ENCODE peak calls at places on chromosomes 3 and 15, in nine cellular contexts. Z is fibroblast of lung; R is Ammon's horn; H is cerebellar cortex; X is activated CD4-positive, alpha-beta T cell treated with anti-CD3 and anti-CD28 coated beads, Interleukin-2, amount 50 U/mL, for 48 hours; B is left colon; N is stimulated activated CD4-positive, alpha-beta T cell treated with anti-CD3 and anti-CD28 coated beads, Interleukin-2, amount 100 ng/mL, for 48 hours; D is body of pancreas; M is right atrium auricular region. A is an unnamed sample.

GRCh38 chr3:27335571-27335970 is 33.6 kb downstream of the NEK10 start:
- DNase-seq in M (no peak), Z (no peak), R (no peak), D (no peak), N (no peak), H (no peak), B (no peak), X (no peak), A (no peak)

GRCh38 chr3:71129611-71130515 is 453.7 kb downstream of the FOXP1 start:
- DNase-seq in H (no peak), N (no peak), M (no peak), Z (peak), R (peak), X (no peak), B (no peak), D (no peak), A (no peak)

GRCh38 chr3:175338775-175339535 is 479.8 kb downstream of the NAALADL2 start:
- DNase-seq in N (no peak), M (no peak), H (no peak), B (peak), R (peak), D (no peak), Z (peak), X (no peak), A (peak)

GRCh38 chr3:112376996-112377395 is 44.0 kb downstream of the CD200 start:
- DNase-seq in M (no peak), D (no peak), B (no peak), R (no peak), X (no peak), H (no peak), N (no peak), Z (peak), A (no peak)

GRCh38 chr15:81531971-81532370 is 158.0 kb upstream of the TMC3 start:
- DNase-seq in H (no peak), D (no peak), X (no peak), Z (peak), R (no peak), B (no peak), N (no peak), M (no peak), A (no peak)

GRCh38 chr3:27903447-27903846 is 181.3 kb upstream of the EOMES start:
- DNase-seq in M (no peak), N (no peak), H (no peak), Z (no peak), B (no peak), D (no peak), X (no peak), R (no peak), A (no peak)

GRCh38 chr3:66609660-66610547 is 109.1 kb upstream of the LRIG1 start:
- DNase-seq in X (no peak), Z (peak), D (peak), N (no peak), B (no peak), R (peak), M (no peak), H (no peak), A (no peak)

GRCh38 chr3:163838769-163839168 is 1239.5 kb downstream of the SI start:
- DNase-seq in D (no peak), H (no peak), N (no peak), B (no peak), X (no peak), M (no peak), Z (no peak), R (no peak), A (no peak)

GRCh38 chr3:46895761-46896160 is 18.2 kb downstream of the PTH1R start:
- DNase-seq in N (no peak), R (no peak), H (no peak), D (no peak), B (no peak), X (no peak), Z (no peak), M (no peak), A (no peak)

GRCh38 chr15:88104357-88104756 is 152.2 kb downstream of the NTRK3 start:
- DNase-seq in R (no peak), H (no peak), B (no peak), X (no peak), N (no peak), D (no peak), M (no peak), Z (no peak), A (no peak)

GRCh38 chr3:14810070-14810732 is 8.6 kb upstream of the FGD5 start:
- DNase-seq in R (no peak), X (no peak), D (no peak), Z (peak), N (no peak), M (no peak), B (no peak), H (no peak), A (no peak)

GRCh38 chr3:137105277-137105977 is 147.6 kb downstream of the IL20RB start:
- DNase-seq in B (no peak), M (no peak), Z (peak), N (peak), R (peak), H (peak), X (no peak), D (peak), A (peak)

GRCh38 chr3:13280856-13281656 is 139.1 kb downstream of the NUP210 start:
- DNase-seq in D (no peak), H (no peak), M (no peak), N (no peak), X (no peak), R (no peak), Z (no peak), B (no peak), A (no peak)

GRCh38 chr3:53170325-53171108 is 9.5 kb downstream of the PRKCD start:
- DNase-seq in N (no peak), X (peak), H (no peak), Z (no peak), B (peak), R (peak), D (peak), M (no peak), A (no peak)

GRCh38 chr3:111582114-111582461 is 13.1 kb downstream of the ZBED2 start:
- DNase-seq in D (no peak), Z (peak), H (no peak), M (no peak), N (no peak), R (no peak), X (no peak), B (no peak), A (no peak)